ENCODE peak calls at places on chromosome 3, in five cellular contexts. F is mammary epithelial cell, Z is OCI-LY7, E is hepatocyte, D is GM20000. M is an unnamed sample.

GRCh38 chr3:27722957-27723802 is 1.1 kb upstream of the EOMES start:
- DNase-seq in F (no peak), Z (no peak), D (peak), E (no peak), M (no peak)

GRCh38 chr3:53502737-53503136 is 8.3 kb downstream of the CACNA1D start:
- DNase-seq in D (no peak), Z (no peak), E (no peak), F (no peak), M (no peak)

GRCh38 chr3:46490338-46491084 is 7.3 kb upstream of the RTP3 start:
- DNase-seq in D (no peak), E (no peak), F (peak), Z (no peak), M (no peak)

GRCh38 chr3:55128201-55128870 is 200.5 kb upstream of the LRTM1 start:
- DNase-seq in E (no peak), F (no peak), D (no peak), Z (no peak), M (no peak)

GRCh38 chr3:111539351-111540331 is 2.4 kb upstream of the CD96 start:
- DNase-seq in E (peak), Z (peak), D (peak), F (peak), M (peak)

GRCh38 chr3:136994772-136995516 is 37.2 kb downstream of the IL20RB start:
- DNase-seq in D (no peak), Z (no peak), F (peak), E (no peak), M (peak)

GRCh38 chr3:127997961-127998360 is 54.3 kb upstream of the SEC61A1 start:
- DNase-seq in D (no peak), Z (no peak), E (peak), F (no peak), M (no peak)

GRCh38 chr3:22942988-22943387 is 260.1 kb upstream of the UBE2E2 start:
- DNase-seq in E (no peak), Z (no peak), D (no peak), F (no peak), M (no peak)

GRCh38 chr3:1087066-1087555 is 5.7 kb upstream of the CNTN6 start:
- DNase-seq in D (no peak), F (peak), E (peak), Z (no peak), M (peak)

GRCh38 chr3:32320080-32320479 is 71.6 kb upstream of the CMTM7 start:
- DNase-seq in D (no peak), F (no peak), Z (no peak), E (no peak), M (no peak)

GRCh38 chr3:171565671-171566070 is 105.5 kb upstream of the TNIK start:
- DNase-seq in E (no peak), F (no peak), Z (no peak), D (no peak), M (no peak)

GRCh38 chr3:9938966-9939365 is 5.3 kb downstream of the CRELD1 start:
- DNase-seq in Z (no peak), E (no peak), D (no peak), F (no peak), M (no peak)

GRCh38 chr3:9942934-9943690 is 9.1 kb downstream of the PRRT3 start:
- DNase-seq in D (peak), Z (no peak), E (no peak), F (no peak), M (no peak)

GRCh38 chr3:9937839-9938238 is 4.2 kb downstream of the CRELD1 start:
- DNase-seq in Z (no peak), D (no peak), F (no peak), E (no peak), M (no peak)

GRCh38 chr3:9942164-9942563 is 8.5 kb downstream of the CRELD1 start:
- DNase-seq in D (no peak), F (no peak), E (no peak), Z (no peak), M (no peak)

DNA sequence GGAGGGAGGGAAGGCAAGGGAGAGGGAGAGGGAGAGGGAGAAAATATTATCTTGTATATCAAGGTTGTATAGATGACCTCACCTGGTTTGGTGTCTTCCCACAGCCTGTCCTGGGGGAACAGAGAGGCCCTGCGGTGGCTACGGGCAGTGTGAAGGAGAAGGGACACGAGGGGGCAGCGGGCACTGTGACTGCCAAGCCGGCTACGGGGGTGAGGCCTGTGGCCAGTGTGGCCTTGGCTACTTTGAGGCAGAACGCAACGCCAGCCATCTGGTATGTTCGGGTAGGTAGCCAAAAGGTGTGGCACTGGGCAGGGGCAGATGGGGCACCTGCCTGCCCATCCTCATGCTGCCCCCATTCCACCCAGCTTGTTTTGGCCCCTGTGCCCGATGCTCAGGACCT is 7.1 kb downstream of the CRELD1 start:
- DNase-seq in D (no peak), E (no peak), F (no peak), Z (no peak), M (no peak)
- TF ChIP-seq CTCF in D (no peak), E (no peak), F (no peak), Z (no peak), M (no peak)

GRCh38 chr3:4675704-4676103 is 182.6 kb downstream of the ITPR1 start:
- DNase-seq in Z (no peak), F (no peak), D (no peak), E (no peak), M (no peak)
- TF ChIP-seq CTCF in Z (no peak), F (no peak), D (no peak), E (no peak), M (no peak)

DNA sequence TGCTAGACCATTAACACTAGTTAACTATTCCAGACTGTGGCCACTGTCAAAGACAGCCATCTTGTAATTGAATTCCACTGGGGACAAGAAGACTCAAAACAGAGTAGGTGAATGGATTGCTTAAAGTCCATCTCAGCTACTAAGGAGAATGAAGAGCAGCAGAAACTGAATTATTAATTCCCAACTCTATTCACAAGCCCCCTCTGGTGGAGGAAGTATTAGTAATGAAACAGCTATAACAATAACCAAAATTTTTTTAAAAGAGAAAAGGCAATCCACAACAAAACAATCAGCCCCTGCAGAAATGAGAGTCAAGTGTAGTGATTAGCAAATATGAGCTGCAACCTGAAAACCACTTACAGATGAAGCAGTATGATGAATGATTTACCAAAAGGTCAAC is 302.8 kb downstream of the FHIT start:
- DNase-seq in Z (no peak), F (peak), D (no peak), E (no peak), M (no peak)
- TF ChIP-seq CTCF in Z (peak), F (peak), D (no peak), E (peak), M (no peak)

GRCh38 chr3:81173514-81173913 is 587.9 kb downstream of the GBE1 start:
- DNase-seq in F (no peak), E (peak), Z (no peak), D (no peak), M (no peak)
- TF ChIP-seq CTCF in F (peak), E (peak), Z (peak), D (no peak), M (no peak)

DNA sequence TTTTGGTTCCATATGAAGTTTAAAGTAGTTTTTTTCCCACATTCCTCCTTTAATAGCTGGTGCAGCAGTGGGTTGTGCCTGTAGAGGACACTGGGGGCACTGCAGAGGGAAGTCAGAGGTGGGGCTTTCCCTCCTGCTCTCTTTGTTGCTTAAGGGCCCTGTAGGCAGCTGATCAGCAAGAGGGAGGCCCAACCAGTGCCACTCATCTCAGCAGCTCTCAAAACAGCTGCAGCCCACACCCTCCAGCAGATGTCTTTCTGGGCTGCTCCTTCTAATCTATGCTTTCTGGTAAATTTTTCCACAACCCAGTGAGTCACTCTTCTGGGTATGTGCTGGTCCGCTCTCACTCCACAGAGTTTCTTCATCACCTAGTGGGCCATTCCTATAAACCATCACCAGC is 263.8 kb downstream of the FEZF2 start:
- DNase-seq in D (no peak), F (peak), E (peak), Z (no peak), M (no peak)
- TF ChIP-seq CTCF in D (no peak), F (no peak), E (no peak), Z (no peak), M (no peak)

M was measured in Calu3.